ENCODE peak calls at places on chromosomes 6 and 20, in eight cellular contexts. D, F, G, W, O, M, Z and L are unnamed samples.

GRCh38 chr6:113980937-113981554 is 10.1 kb upstream of the HDAC2 start:
- DNase-seq in F (no peak), D (no peak), O (no peak), G (peak), W (no peak), Z (peak), M (no peak), L (peak)

GRCh38 chr6:87658516-87658915 is 43.5 kb downstream of the AKIRIN2 start:
- DNase-seq in F (no peak), W (no peak), D (no peak), G (no peak), M (no peak), Z (no peak), O (no peak), L (no peak)

GRCh38 chr6:7832904-7833752 is 77.5 kb downstream of the TXNDC5 start:
- DNase-seq in D (no peak), W (no peak), Z (no peak), G (no peak), F (no peak), O (no peak), M (no peak), L (no peak)

GRCh38 chr6:33372532-33373123 is 19.0 kb upstream of the KIFC1 start:
- DNase-seq in F (no peak), D (no peak), W (no peak), Z (peak), G (peak), O (no peak), M (no peak), L (no peak)

GRCh38 chr6:2133718-2134310 is 111.6 kb downstream of the GMDS start:
- DNase-seq in F (no peak), O (no peak), D (no peak), W (no peak), M (no peak), G (no peak), Z (no peak), L (no peak)

GRCh38 chr6:13466304-13467215 is 20.8 kb downstream of the GFOD1 start:
- DNase-seq in D (no peak), Z (no peak), M (no peak), W (no peak), G (no peak), F (no peak), O (no peak), L (no peak)

GRCh38 chr6:32838114-32838958 is at the start of gene TAP2:
- DNase-seq in W (peak), O (peak), G (peak), M (no peak), D (peak), Z (peak), F (peak), L (peak)

GRCh38 chr6:99425647-99426453 is 742 bp upstream of the PNISR start:
- DNase-seq in G (peak), D (peak), M (no peak), O (peak), W (peak), F (peak), Z (peak), L (peak)

GRCh38 chr6:157227202-157228166 is 95.8 kb downstream of the TMEM242 start:
- DNase-seq in Z (no peak), O (no peak), W (no peak), F (no peak), M (no peak), G (no peak), D (no peak), L (no peak)

DNA sequence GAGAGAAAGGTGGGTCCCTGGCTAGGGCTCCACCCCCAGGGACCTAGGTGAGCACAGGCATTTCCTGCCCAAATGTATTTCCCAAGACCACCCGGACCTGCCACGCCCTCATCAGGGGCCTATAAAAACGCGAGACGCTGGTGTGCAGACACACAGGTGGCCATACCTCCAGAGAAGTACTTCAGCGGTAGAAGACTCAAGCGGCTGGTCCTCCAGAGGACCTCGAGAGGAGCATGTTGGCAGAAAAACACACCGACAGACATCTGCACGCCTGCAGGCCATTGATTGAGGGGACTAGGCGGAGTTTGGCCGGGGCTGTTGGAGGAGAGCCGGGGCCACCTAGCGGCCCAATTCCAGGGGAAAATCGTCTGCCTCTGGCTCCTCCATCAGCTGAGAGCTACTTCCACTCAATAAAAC is 695.8 kb upstream of the MMS22L start:
- DNase-seq in M (no peak), D (no peak), Z (peak), W (no peak), F (no peak), G (no peak), O (no peak), L (no peak)
- TF ChIP-seq CTCF in M (peak), D (no peak), Z (peak), W (no peak), F (no peak), G (no peak), O (no peak), L (no peak)

GRCh38 chr20:32846852-32847251 is 11.9 kb upstream of the EFCAB8 start:
- DNase-seq in O (no peak), M (no peak), F (no peak), G (no peak), D (no peak), W (no peak), Z (no peak), L (no peak)

GRCh38 chr20:32848846-32849245 is 9.9 kb upstream of the EFCAB8 start:
- DNase-seq in G (no peak), D (no peak), F (no peak), O (no peak), Z (no peak), W (no peak), M (no peak), L (no peak)

GRCh38 chr20:32845786-32846185 is 12.9 kb upstream of the EFCAB8 start:
- DNase-seq in W (no peak), G (no peak), Z (no peak), M (no peak), F (no peak), O (no peak), D (no peak), L (no peak)

GRCh38 chr20:32847964-32848363 is 10.8 kb upstream of the EFCAB8 start:
- DNase-seq in Z (no peak), D (no peak), G (no peak), M (no peak), F (no peak), O (no peak), W (no peak), L (no peak)

GRCh38 chr20:32849577-32849976 is 9.1 kb upstream of the EFCAB8 start:
- DNase-seq in D (no peak), F (no peak), G (no peak), W (no peak), Z (no peak), O (no peak), M (no peak), L (no peak)
- H3K4me3 ChIP-seq in D (no peak), F (no peak), G (no peak), W (no peak), Z (no peak), O (no peak), M (no peak), L (no peak)

DNA sequence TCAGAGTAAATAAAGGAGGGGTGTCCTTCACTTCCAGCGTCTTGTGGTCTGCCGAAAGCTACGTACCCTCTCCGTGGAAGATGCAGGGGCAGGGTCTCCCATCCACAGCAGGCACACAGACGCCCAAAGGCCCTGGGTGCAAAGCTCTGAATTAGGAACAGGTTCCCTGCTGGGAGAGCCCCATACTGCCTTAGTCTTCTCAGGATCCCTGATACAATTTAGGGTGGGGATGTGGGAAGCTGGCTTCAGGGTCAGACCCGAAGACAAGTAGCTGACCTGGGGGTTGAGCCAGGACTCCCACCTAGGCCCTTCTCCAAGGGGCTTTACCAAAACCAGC is 74.1 kb downstream of the TTLL2 start:
- DNase-seq in D (no peak), W (no peak), G (no peak), O (no peak), F (no peak), Z (no peak), M (no peak), L (no peak)
- TF ChIP-seq CTCF in D (no peak), W (no peak), G (no peak), O (no peak), F (no peak), Z (no peak), M (no peak), L (no peak)

GRCh38 chr6:118968416-118968815 is 33.5 kb upstream of the MCM9 start:
- DNase-seq in D (no peak), W (no peak), F (no peak), Z (peak), G (no peak), O (no peak), M (no peak), L (peak)
- H3K4me3 ChIP-seq in D (no peak), W (no peak), F (no peak), Z (no peak), G (no peak), O (no peak), M (no peak), L (no peak)

GRCh38 chr20:35602851-35603495 is 12.7 kb upstream of the SPAG4 start:
- DNase-seq in G (no peak), M (no peak), D (no peak), Z (no peak), W (no peak), F (no peak), O (no peak), L (no peak)

GRCh38 chr20:35606127-35606526 is 9.5 kb upstream of the SPAG4 start:
- DNase-seq in Z (no peak), G (no peak), O (no peak), D (no peak), M (no peak), F (no peak), W (no peak), L (no peak)

GRCh38 chr20:35603695-35604443 is 11.8 kb upstream of the SPAG4 start:
- DNase-seq in O (no peak), D (no peak), F (no peak), Z (no peak), G (no peak), M (no peak), W (no peak), L (no peak)

GRCh38 chr20:35601990-35602389 is 13.6 kb upstream of the SPAG4 start:
- DNase-seq in Z (no peak), D (no peak), G (no peak), M (no peak), O (no peak), F (no peak), W (no peak), L (no peak)

DNA sequence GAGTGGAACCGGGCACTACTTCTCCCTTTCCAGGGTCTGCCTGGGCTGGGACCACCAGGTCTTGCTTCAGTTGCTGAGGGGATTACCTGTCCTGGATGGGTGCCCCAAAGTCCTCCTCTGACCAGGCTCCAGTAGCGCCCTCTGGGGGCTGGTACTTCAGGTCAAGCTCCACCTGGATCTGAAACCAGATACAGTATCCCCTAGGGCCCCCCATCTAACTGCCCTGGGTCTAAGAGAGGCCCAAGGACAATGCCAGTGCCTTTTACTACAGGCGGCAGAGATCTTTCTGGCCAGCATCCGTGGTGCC is 11.2 kb upstream of the SPAG4 start:
- DNase-seq in D (no peak), M (no peak), O (no peak), Z (peak), F (no peak), G (no peak), W (no peak), L (no peak)
- TF ChIP-seq CTCF in D (peak), M (peak), O (no peak), Z (peak), F (no peak), G (no peak), W (no peak), L (peak)

GRCh38 chr6:41011673-41012072 is 27.3 kb downstream of the UNC5CL start:
- DNase-seq in Z (no peak), W (no peak), O (no peak), G (no peak), F (no peak), D (no peak), M (no peak), L (no peak)
- H3K4me3 ChIP-seq in Z (no peak), W (no peak), O (no peak), G (no peak), F (no peak), D (no peak), M (no peak), L (no peak)

DNA sequence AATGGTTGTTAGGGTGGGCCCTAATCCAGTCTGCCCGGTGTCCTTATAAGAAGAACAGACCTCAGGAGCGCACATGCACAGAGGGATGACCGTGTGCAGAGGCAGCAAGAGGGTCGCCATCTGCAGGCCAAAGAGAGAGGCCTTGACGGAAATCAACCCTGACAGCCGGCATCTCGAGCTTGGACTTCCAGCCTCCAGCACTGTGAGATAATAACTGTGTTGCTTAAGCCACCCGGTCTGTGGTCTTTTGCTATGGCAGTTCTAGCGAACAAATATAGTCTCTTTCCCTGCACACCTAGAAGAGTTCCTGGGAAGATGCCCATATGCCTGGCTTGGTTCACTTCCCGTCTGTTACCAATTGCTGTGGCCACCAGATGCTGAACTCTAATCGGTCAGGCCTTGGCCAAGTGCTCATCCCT is 35.3 kb upstream of the PTGIS start:
- DNase-seq in M (no peak), Z (peak), W (no peak), F (no peak), O (no peak), G (no peak), D (no peak), L (peak)
- TF ChIP-seq CTCF in M (no peak), Z (peak), W (peak), F (no peak), O (peak), G (peak), D (peak), L (peak)